ENCODE peak calls at places on chromosomes 6 and 20, in five cellular contexts. L, W, H, U and R are unnamed samples.

GRCh38 chr20:14832630-14833029 is 495.2 kb upstream of the FLRT3 start:
- DNase-seq in L (no peak), W (no peak), H (no peak), U (no peak), R (no peak)

GRCh38 chr6:70421509-70421908 is 8.2 kb downstream of the FAM135A start:
- DNase-seq in L (no peak), W (peak), H (no peak), U (no peak), R (no peak)

GRCh38 chr6:1449896-1450295 is 60.5 kb downstream of the FOXF2 start:
- DNase-seq in L (no peak), W (no peak), H (no peak), U (no peak), R (no peak)

GRCh38 chr20:44009679-44009992 is 95.0 kb downstream of the TOX2 start:
- DNase-seq in L (no peak), W (no peak), H (no peak), U (no peak), R (no peak)

GRCh38 chr6:15968519-15968918 is 160.4 kb upstream of the MYLIP start:
- DNase-seq in L (no peak), W (no peak), H (no peak), U (no peak), R (no peak)

GRCh38 chr20:23049201-23049932 is at the start of gene THBD:
- DNase-seq in L (no peak), W (peak), H (peak), U (peak), R (peak)

GRCh38 chr6:157841211-157841840 is 18.3 kb downstream of the SNX9 start:
- DNase-seq in L (peak), W (no peak), H (no peak), U (no peak), R (no peak)

GRCh38 chr6:154154389-154154967 is 115.4 kb downstream of the OPRM1 start:
- DNase-seq in L (peak), W (peak), H (peak), U (peak), R (peak)

GRCh38 chr6:127539292-127539691 is 20.2 kb upstream of the MTCL3 start:
- DNase-seq in L (no peak), W (peak), H (peak), U (peak), R (no peak)

GRCh38 chr6:73739097-73739496 is 43.1 kb downstream of the CD109 start:
- DNase-seq in L (no peak), W (peak), H (peak), U (peak), R (no peak)

GRCh38 chr20:2244993-2245392 is 50.8 kb upstream of the TGM3 start:
- DNase-seq in L (no peak), W (no peak), H (no peak), U (no peak), R (no peak)

GRCh38 chr20:57064836-57065235 is 201.6 kb downstream of the BMP7 start:
- DNase-seq in L (no peak), W (no peak), H (no peak), U (no peak), R (no peak)

GRCh38 chr20:35395728-35396127 is 16.0 kb downstream of the UQCC1 start:
- DNase-seq in L (no peak), W (peak), H (no peak), U (peak), R (no peak)

GRCh38 chr6:107116328-107116892 is 1.1 kb upstream of the BEND3 start:
- DNase-seq in L (peak), W (no peak), H (peak), U (no peak), R (no peak)